ENCODE peak calls at places on chromosome 20, in four cellular contexts. One of them, this sample, is unnamed.
A peak's percentile ranks its signal among the peaks of the same experiment; 100 is the strongest.

GRCh38 chr20:49656304-49656703 is 57.4 kb downstream of the B4GALT5 start:
- DNase-seq in Panc1: no peak
- DNase-seq in tibial artery: no peak
- DNase-seq in mucosa of descending colon: no peak
- DNase-seq in this sample: peak; percentile 49

GRCh38 chr20:51013577-51014330 is 9.2 kb downstream of the KCNG1 start:
- DNase-seq in Panc1: no peak
- DNase-seq in tibial artery: no peak
- DNase-seq in mucosa of descending colon: no peak
- DNase-seq in this sample: no peak

GRCh38 chr20:45269754-45270270 is 15.4 kb upstream of the SLPI start:
- DNase-seq in Panc1: no peak
- DNase-seq in tibial artery: no peak
- DNase-seq in mucosa of descending colon: no peak
- DNase-seq in this sample: no peak

GRCh38 chr20:22684072-22684762 is 99.8 kb upstream of the FOXA2 start:
- DNase-seq in Panc1: peak; percentile 56
- DNase-seq in tibial artery: peak; percentile 69
- DNase-seq in mucosa of descending colon: peak; percentile 70
- DNase-seq in this sample: no peak

GRCh38 chr20:62350098-62350628 is 16.9 kb downstream of the LAMA5 start:
- DNase-seq in Panc1: no peak
- DNase-seq in tibial artery: no peak
- DNase-seq in mucosa of descending colon: no peak
- DNase-seq in this sample: no peak

GRCh38 chr20:57957397-57958049 is 247.7 kb upstream of the PMEPA1 start:
- DNase-seq in Panc1: no peak
- DNase-seq in tibial artery: no peak
- DNase-seq in mucosa of descending colon: no peak
- DNase-seq in this sample: no peak

GRCh38 chr20:37336369-37337207 is 9.4 kb upstream of the SRC start:
- DNase-seq in Panc1: no peak
- DNase-seq in tibial artery: no peak
- DNase-seq in mucosa of descending colon: peak; percentile 62
- DNase-seq in this sample: no peak

GRCh38 chr20:5222919-5223634 is 93.7 kb downstream of the PROKR2 start:
- DNase-seq in Panc1: peak; percentile 54
- DNase-seq in tibial artery: no peak
- DNase-seq in mucosa of descending colon: peak; percentile 58
- DNase-seq in this sample: peak; percentile 26

GRCh38 chr20:58398254-58398653 is 9.2 kb downstream of the VAPB start:
- DNase-seq in Panc1: no peak
- DNase-seq in tibial artery: no peak
- DNase-seq in mucosa of descending colon: no peak
- DNase-seq in this sample: no peak

GRCh38 chr20:61968932-61969331 is 96.7 kb downstream of the TAF4 start:
- DNase-seq in Panc1: no peak
- DNase-seq in tibial artery: no peak
- DNase-seq in mucosa of descending colon: no peak
- DNase-seq in this sample: no peak

GRCh38 chr20:57458400-57459160 is 66.4 kb downstream of the CTCFL start:
- DNase-seq in Panc1: no peak
- DNase-seq in tibial artery: peak; percentile 40
- DNase-seq in mucosa of descending colon: no peak
- DNase-seq in this sample: peak; percentile 42

GRCh38 chr20:45306431-45306982 is at the start of gene RBPJL:
- DNase-seq in Panc1: no peak
- DNase-seq in tibial artery: no peak
- DNase-seq in mucosa of descending colon: peak; percentile 50
- DNase-seq in this sample: no peak

GRCh38 chr20:19833395-19833794 is 75.3 kb downstream of the RIN2 start:
- DNase-seq in Panc1: no peak
- DNase-seq in tibial artery: no peak
- DNase-seq in mucosa of descending colon: no peak
- DNase-seq in this sample: no peak

GRCh38 chr20:59827138-59828056 is 106.0 kb downstream of the SYCP2 start:
- DNase-seq in Panc1: no peak
- DNase-seq in tibial artery: no peak
- DNase-seq in mucosa of descending colon: peak; percentile 46
- DNase-seq in this sample: no peak

GRCh38 chr20:57435498-57436222 is 44.5 kb downstream of the RBM38 start:
- DNase-seq in Panc1: no peak
- DNase-seq in tibial artery: peak; percentile 61
- DNase-seq in mucosa of descending colon: peak; percentile 79
- DNase-seq in this sample: no peak

GRCh38 chr20:50071039-50071888 is 41.7 kb downstream of the UBE2V1 start:
- DNase-seq in Panc1: peak; percentile 61
- DNase-seq in tibial artery: peak; percentile 86
- DNase-seq in mucosa of descending colon: peak; percentile 96
- DNase-seq in this sample: peak; percentile 25

GRCh38 chr20:3003416-3003815 is 40.0 kb upstream of the GNRH2 start:
- DNase-seq in Panc1: no peak
- DNase-seq in tibial artery: no peak
- DNase-seq in mucosa of descending colon: no peak
- DNase-seq in this sample: no peak

GRCh38 chr20:33541074-33541473 is 51.2 kb downstream of the CBFA2T2 start:
- DNase-seq in Panc1: no peak
- DNase-seq in tibial artery: no peak
- DNase-seq in mucosa of descending colon: no peak
- DNase-seq in this sample: no peak

GRCh38 chr20:62921119-62921687 is 5.1 kb downstream of the DIDO1 start:
- DNase-seq in Panc1: no peak
- DNase-seq in tibial artery: no peak
- DNase-seq in mucosa of descending colon: no peak
- DNase-seq in this sample: no peak

GRCh38 chr20:1942061-1942460 is 46.9 kb downstream of the SIRPA start:
- DNase-seq in Panc1: no peak
- DNase-seq in tibial artery: no peak
- DNase-seq in mucosa of descending colon: no peak
- DNase-seq in this sample: no peak

GRCh38 chr20:61881416-61881815 is 184.3 kb downstream of the TAF4 start:
- DNase-seq in Panc1: no peak
- DNase-seq in tibial artery: no peak
- DNase-seq in mucosa of descending colon: no peak
- DNase-seq in this sample: no peak

GRCh38 chr20:50635676-50636600 is 55.4 kb downstream of the RIPOR3 start:
- DNase-seq in Panc1: peak; percentile 59
- DNase-seq in tibial artery: no peak
- DNase-seq in mucosa of descending colon: peak; percentile 81
- DNase-seq in this sample: no peak

GRCh38 chr20:8788831-8789230 is 280.1 kb upstream of the PLCB4 start:
- DNase-seq in Panc1: no peak
- DNase-seq in tibial artery: no peak
- DNase-seq in mucosa of descending colon: no peak
- DNase-seq in this sample: no peak

GRCh38 chr20:47773381-47773786 is 11.9 kb downstream of the SULF2 start:
- DNase-seq in Panc1: no peak
- DNase-seq in tibial artery: no peak
- DNase-seq in mucosa of descending colon: peak; percentile 71
- DNase-seq in this sample: no peak

GRCh38 chr20:63097336-63097831 is 90.6 kb upstream of the BHLHE23 start:
- DNase-seq in Panc1: no peak
- DNase-seq in tibial artery: no peak
- DNase-seq in mucosa of descending colon: peak; percentile 9
- DNase-seq in this sample: no peak

GRCh38 chr20:19893356-19893755 is 123.8 kb upstream of the NAA20 start:
- DNase-seq in Panc1: no peak
- DNase-seq in tibial artery: no peak
- DNase-seq in mucosa of descending colon: no peak
- DNase-seq in this sample: no peak

GRCh38 chr20:21571841-21572690 is 58.2 kb upstream of the NKX2-2 start:
- DNase-seq in Panc1: peak; percentile 10
- DNase-seq in tibial artery: no peak
- DNase-seq in mucosa of descending colon: no peak
- DNase-seq in this sample: no peak

GRCh38 chr20:20685635-20686034 is 26.8 kb downstream of the RALGAPA2 start:
- DNase-seq in Panc1: no peak
- DNase-seq in tibial artery: no peak
- DNase-seq in mucosa of descending colon: no peak
- DNase-seq in this sample: no peak

GRCh38 chr20:61954276-61955021 is 111.2 kb downstream of the TAF4 start:
- DNase-seq in Panc1: no peak
- DNase-seq in tibial artery: no peak
- DNase-seq in mucosa of descending colon: peak; percentile 3
- DNase-seq in this sample: no peak

GRCh38 chr20:54726687-54727086 is 251.3 kb downstream of the DOK5 start:
- DNase-seq in Panc1: no peak
- DNase-seq in tibial artery: no peak
- DNase-seq in mucosa of descending colon: no peak
- DNase-seq in this sample: no peak

GRCh38 chr20:36210561-36210960 is 25.7 kb upstream of the AAR2 start:
- DNase-seq in Panc1: no peak
- DNase-seq in tibial artery: no peak
- DNase-seq in mucosa of descending colon: no peak
- DNase-seq in this sample: no peak

GRCh38 chr20:62770111-62770910 is 26.0 kb upstream of the MRGBP start:
- DNase-seq in Panc1: no peak
- DNase-seq in tibial artery: no peak
- DNase-seq in mucosa of descending colon: peak; percentile 14
- DNase-seq in this sample: no peak

GRCh38 chr20:35674921-35675320 is 10.2 kb upstream of the CPNE1 start:
- DNase-seq in Panc1: no peak
- DNase-seq in tibial artery: no peak
- DNase-seq in mucosa of descending colon: no peak
- DNase-seq in this sample: no peak

GRCh38 chr20:25314497-25315417 is 66.9 kb downstream of the PYGB start:
- DNase-seq in Panc1: no peak
- DNase-seq in tibial artery: peak; percentile 11
- DNase-seq in mucosa of descending colon: peak; percentile 19
- DNase-seq in this sample: no peak
- TF ChIP-seq CTCF in Panc1: no peak
- TF ChIP-seq CTCF in tibial artery: no peak
- TF ChIP-seq CTCF in mucosa of descending colon: no peak
- TF ChIP-seq CTCF in this sample: no peak

DNA sequence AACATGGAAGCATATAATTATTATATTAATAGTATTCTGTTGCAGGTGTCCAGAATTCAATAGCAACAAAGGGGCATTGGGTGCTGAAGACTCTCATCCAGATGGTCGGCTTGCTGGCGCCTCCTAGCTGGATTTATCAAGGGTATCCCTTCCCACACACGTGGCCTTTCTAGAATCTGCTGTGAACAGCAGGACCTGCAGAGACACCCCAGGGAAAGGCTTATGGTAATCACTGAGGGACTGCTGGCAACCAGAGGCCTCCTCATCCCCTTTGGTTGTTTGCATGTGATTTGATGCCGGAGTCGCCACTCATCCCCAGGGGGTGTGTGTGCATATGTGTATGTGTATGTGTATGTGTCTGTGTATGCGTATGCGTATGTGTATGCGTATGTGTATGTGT is 20.6 kb downstream of the ZFP64 start:
- DNase-seq in Panc1: no peak
- DNase-seq in tibial artery: no peak
- DNase-seq in mucosa of descending colon: no peak
- DNase-seq in this sample: no peak
- TF ChIP-seq CTCF in Panc1: no peak
- TF ChIP-seq CTCF in tibial artery: no peak
- TF ChIP-seq CTCF in mucosa of descending colon: no peak
- TF ChIP-seq CTCF in this sample: no peak

GRCh38 chr20:10447028-10447427 is 11.9 kb downstream of the SLX4IP start:
- DNase-seq in Panc1: peak; percentile 67
- DNase-seq in tibial artery: no peak
- DNase-seq in mucosa of descending colon: no peak
- DNase-seq in this sample: peak; percentile 40
- TF ChIP-seq CTCF in Panc1: no peak
- TF ChIP-seq CTCF in tibial artery: no peak
- TF ChIP-seq CTCF in mucosa of descending colon: no peak
- TF ChIP-seq CTCF in this sample: no peak

DNA sequence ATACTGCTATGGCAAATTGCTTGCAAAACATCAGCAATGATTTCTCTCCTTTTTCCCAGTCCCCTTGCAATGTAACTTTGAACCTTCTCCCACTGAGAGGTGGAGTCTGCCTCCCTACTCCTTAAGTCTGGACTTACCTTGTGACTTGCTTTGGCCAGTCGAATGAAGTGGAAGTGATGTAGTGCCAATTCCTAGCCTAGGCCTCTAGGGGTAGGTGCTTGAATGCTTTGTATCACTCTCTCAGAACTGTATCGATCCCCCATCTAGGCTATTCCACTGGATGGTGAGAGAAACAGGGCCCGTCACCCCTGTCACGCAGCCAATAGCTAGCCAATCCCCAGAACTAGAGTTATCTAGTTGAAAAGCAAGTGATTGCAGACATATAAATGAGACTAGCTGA is 238.6 kb downstream of the BTBD3 start:
- DNase-seq in Panc1: no peak
- DNase-seq in tibial artery: no peak
- DNase-seq in mucosa of descending colon: no peak
- DNase-seq in this sample: no peak
- TF ChIP-seq CTCF in Panc1: no peak
- TF ChIP-seq CTCF in tibial artery: no peak
- TF ChIP-seq CTCF in mucosa of descending colon: no peak
- TF ChIP-seq CTCF in this sample: no peak

DNA sequence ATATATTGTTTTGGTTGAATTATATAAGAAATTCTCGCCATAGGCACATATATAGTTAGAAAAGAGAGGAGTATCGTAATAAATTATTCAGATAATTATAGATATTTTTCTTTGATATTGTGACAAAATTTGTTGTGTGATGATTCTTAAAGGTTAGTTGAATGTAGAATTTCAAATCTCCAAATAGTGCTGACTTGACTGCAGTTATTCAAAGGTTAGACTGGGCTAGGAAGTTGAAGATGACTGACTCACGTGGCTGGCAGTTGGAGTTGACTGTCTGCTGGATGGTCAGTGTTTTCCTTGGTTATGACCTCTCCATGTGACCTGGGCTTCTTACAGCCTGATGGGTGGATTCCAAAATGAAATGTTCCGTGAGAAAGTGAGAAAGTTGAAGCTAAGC is 55.3 kb downstream of the FLRT3 start:
- DNase-seq in Panc1: no peak
- DNase-seq in tibial artery: no peak
- DNase-seq in mucosa of descending colon: no peak
- DNase-seq in this sample: no peak
- TF ChIP-seq CTCF in Panc1: no peak
- TF ChIP-seq CTCF in tibial artery: no peak
- TF ChIP-seq CTCF in mucosa of descending colon: no peak
- TF ChIP-seq CTCF in this sample: no peak

This sample was measured in LNCaP clone FGC.